ENCODE peak calls at places on chromosomes 1 and 21, in eight cellular contexts. M is activated CD4-positive, alpha-beta memory T cell treated with anti-CD3 and anti-CD28 coated beads for 36 hours; X is GM19239; U is stimulated activated CD4-positive, alpha-beta T cell treated with anti-CD3 and anti-CD28 coated beads, Interleukin-4, amount 100 ng/mL, for 24 hours; T is ureter; Z is HS-27A; O is aorta; R is right cardiac atrium. N is an unnamed sample.

GRCh38 chr1:206905295-206906164 is 8.3 kb downstream of the IL24 start:
- DNase-seq in M (peak; percentile 74), X (no peak), U (peak; percentile 66), T (no peak), Z (peak; percentile 95), O (no peak), R (no peak), N (no peak)

GRCh38 chr1:212413902-212414327 is 771 bp downstream of the PACC1 start:
- DNase-seq in M (no peak), X (no peak), U (no peak), T (no peak), Z (no peak), O (no peak), R (no peak), N (no peak)

GRCh38 chr1:96660503-96660902 is 61.1 kb upstream of the PTBP2 start:
- DNase-seq in M (no peak), X (no peak), U (no peak), T (no peak), Z (no peak), O (no peak), R (no peak), N (no peak)

GRCh38 chr1:20981903-20982695 is 194.6 kb downstream of the EIF4G3 start:
- DNase-seq in M (no peak), X (no peak), U (no peak), T (no peak), Z (no peak), O (no peak), R (no peak), N (no peak)

GRCh38 chr1:12056331-12056841 is 6.7 kb upstream of the TNFRSF8 start:
- DNase-seq in M (peak; percentile 78), X (no peak), U (peak; percentile 33), T (no peak), Z (no peak), O (no peak), R (no peak), N (no peak)

GRCh38 chr1:60891315-60891714 is 191.0 kb upstream of the NFIA start:
- DNase-seq in M (no peak), X (no peak), U (no peak), T (no peak), Z (no peak), O (no peak), R (no peak), N (no peak)

GRCh38 chr1:82486969-82487368 is 686.2 kb downstream of the ADGRL2 start:
- DNase-seq in M (no peak), X (no peak), U (no peak), T (no peak), Z (no peak), O (no peak), R (no peak), N (no peak)

GRCh38 chr1:111720274-111720976 is 18.8 kb downstream of the INKA2 start:
- DNase-seq in M (no peak), X (no peak), U (no peak), T (no peak), Z (no peak), O (no peak), R (peak; percentile 76), N (peak; percentile 72)

GRCh38 chr1:242147096-242147976 is 148.4 kb upstream of the MAP1LC3C start:
- DNase-seq in M (no peak), X (no peak), U (no peak), T (no peak), Z (no peak), O (no peak), R (no peak), N (no peak)

GRCh38 chr1:242824435-242824834 is 299.9 kb upstream of the PLD5 start:
- DNase-seq in M (no peak), X (no peak), U (no peak), T (no peak), Z (peak; percentile 50), O (no peak), R (no peak), N (no peak)

GRCh38 chr1:240967070-240967724 is 355.2 kb upstream of the GREM2 start:
- DNase-seq in M (no peak), X (no peak), U (no peak), T (no peak), Z (no peak), O (no peak), R (no peak), N (no peak)

GRCh38 chr1:24935615-24936484 is 5.8 kb upstream of the RUNX3 start:
- DNase-seq in M (peak; percentile 52), X (no peak), U (no peak), T (no peak), Z (no peak), O (no peak), R (no peak), N (no peak)

GRCh38 chr1:218330043-218330623 is 15.0 kb upstream of the TGFB2 start:
- DNase-seq in M (no peak), X (no peak), U (no peak), T (no peak), Z (peak; percentile 30), O (no peak), R (no peak), N (no peak)

GRCh38 chr1:245566952-245567351 is 412.2 kb downstream of the KIF26B start:
- DNase-seq in M (no peak), X (no peak), U (no peak), T (no peak), Z (no peak), O (no peak), R (no peak), N (no peak)

GRCh38 chr1:34013958-34014737 is 150.3 kb downstream of the HMGB4 start:
- DNase-seq in M (peak; percentile 18), X (peak; percentile 37), U (no peak), T (no peak), Z (no peak), O (no peak), R (peak; percentile 64), N (no peak)

GRCh38 chr21:26909972-26910371 is 56.9 kb downstream of the ADAMTS5 start:
- DNase-seq in M (no peak), X (no peak), U (no peak), T (no peak), Z (peak; percentile 54), O (no peak), R (no peak), N (no peak)

GRCh38 chr1:197982266-197982665 is 65.1 kb downstream of the LHX9 start:
- DNase-seq in M (no peak), X (no peak), U (no peak), T (no peak), Z (no peak), O (no peak), R (no peak), N (no peak)

GRCh38 chr1:151539321-151540020 is 638 bp upstream of the TUFT1 start:
- DNase-seq in M (peak; percentile 68), X (no peak), U (no peak), T (peak; percentile 95), Z (peak; percentile 93), O (peak; percentile 87), R (peak; percentile 84), N (peak; percentile 74)

GRCh38 chr1:2650967-2651645 is 18.3 kb upstream of the MMEL1 start:
- DNase-seq in M (no peak), X (no peak), U (no peak), T (peak; percentile 24), Z (no peak), O (peak; percentile 35), R (peak; percentile 5), N (no peak)

GRCh38 chr1:34946211-34946610 is 16.8 kb upstream of the DLGAP3 start:
- DNase-seq in M (no peak), X (no peak), U (no peak), T (no peak), Z (no peak), O (no peak), R (no peak), N (no peak)

GRCh38 chr1:4598561-4598960 is 55.8 kb upstream of the AJAP1 start:
- DNase-seq in M (no peak), X (no peak), U (no peak), T (no peak), Z (no peak), O (no peak), R (no peak), N (no peak)

GRCh38 chr1:244705268-244706234 is 52.6 kb downstream of the DESI2 start:
- DNase-seq in M (no peak), X (no peak), U (no peak), T (no peak), Z (no peak), O (no peak), R (peak; percentile 59), N (no peak)

GRCh38 chr1:201535046-201535777 is 3.7 kb upstream of the NAV1 start:
- DNase-seq in M (no peak), X (no peak), U (no peak), T (no peak), Z (no peak), O (no peak), R (no peak), N (no peak)

GRCh38 chr1:235078480-235078803 is 50.2 kb downstream of the TOMM20 start:
- DNase-seq in M (no peak), X (no peak), U (no peak), T (no peak), Z (no peak), O (no peak), R (no peak), N (no peak)

GRCh38 chr1:20010016-20010415 is 30.6 kb upstream of the PLA2G2A start:
- DNase-seq in M (no peak), X (no peak), U (no peak), T (no peak), Z (no peak), O (no peak), R (no peak), N (no peak)

GRCh38 chr1:32925360-32926142 is 24.4 kb upstream of the TMEM54 start:
- DNase-seq in M (peak; percentile 44), X (no peak), U (peak; percentile 21), T (no peak), Z (no peak), O (no peak), R (peak; percentile 68), N (no peak)

GRCh38 chr21:39020751-39021474 is 162.3 kb downstream of the PSMG1 start:
- DNase-seq in M (no peak), X (no peak), U (no peak), T (peak; percentile 76), Z (peak; percentile 85), O (no peak), R (peak; percentile 66), N (no peak)

GRCh38 chr1:10651377-10651776 is 145.1 kb downstream of the CASZ1 start:
- DNase-seq in M (no peak), X (no peak), U (no peak), T (no peak), Z (no peak), O (no peak), R (no peak), N (no peak)